ENCODE peak calls at places on chromosomes 5 and 9, in nine cellular contexts. One of them, this sample, is unnamed.

GRCh38 chr5:134647750-134648424 is 698 bp upstream of the SEC24A start:
- DNase-seq in ovary: no peak
- DNase-seq in cardiac muscle cell: no peak
- DNase-seq in cardiac fibroblast: peak
- DNase-seq in kidney: peak
- DNase-seq in heart right ventricle: no peak
- DNase-seq in WERI-Rb-1: no peak
- DNase-seq in stomach: no peak
- DNase-seq in prostate gland: no peak
- DNase-seq in this sample: no peak

GRCh38 chr9:93205045-93205768 is 21.3 kb downstream of the WNK2 start:
- DNase-seq in ovary: peak
- DNase-seq in cardiac muscle cell: peak
- DNase-seq in cardiac fibroblast: peak
- DNase-seq in kidney: peak
- DNase-seq in heart right ventricle: peak
- DNase-seq in WERI-Rb-1: peak
- DNase-seq in stomach: peak
- DNase-seq in prostate gland: peak
- DNase-seq in this sample: no peak

GRCh38 chr9:93905473-93906133 is 49.6 kb downstream of the BARX1 start:
- DNase-seq in ovary: no peak
- DNase-seq in cardiac muscle cell: no peak
- DNase-seq in cardiac fibroblast: no peak
- DNase-seq in kidney: no peak
- DNase-seq in heart right ventricle: no peak
- DNase-seq in WERI-Rb-1: no peak
- DNase-seq in stomach: no peak
- DNase-seq in prostate gland: no peak
- DNase-seq in this sample: no peak

GRCh38 chr5:91288117-91288516 is 95.0 kb downstream of the ARRDC3 start:
- DNase-seq in ovary: no peak
- DNase-seq in cardiac muscle cell: no peak
- DNase-seq in cardiac fibroblast: peak
- DNase-seq in kidney: no peak
- DNase-seq in heart right ventricle: no peak
- DNase-seq in WERI-Rb-1: no peak
- DNase-seq in stomach: no peak
- DNase-seq in prostate gland: no peak
- DNase-seq in this sample: no peak

GRCh38 chr9:13113201-13113600 is 166.3 kb downstream of the MPDZ start:
- DNase-seq in ovary: no peak
- DNase-seq in cardiac muscle cell: no peak
- DNase-seq in cardiac fibroblast: peak
- DNase-seq in kidney: no peak
- DNase-seq in heart right ventricle: no peak
- DNase-seq in WERI-Rb-1: no peak
- DNase-seq in stomach: no peak
- DNase-seq in prostate gland: no peak
- DNase-seq in this sample: no peak

GRCh38 chr9:110040788-110041187 is 167.2 kb downstream of the C9orf152 start:
- DNase-seq in ovary: no peak
- DNase-seq in cardiac muscle cell: no peak
- DNase-seq in cardiac fibroblast: peak
- DNase-seq in kidney: no peak
- DNase-seq in heart right ventricle: no peak
- DNase-seq in WERI-Rb-1: no peak
- DNase-seq in stomach: no peak
- DNase-seq in prostate gland: no peak
- DNase-seq in this sample: no peak

GRCh38 chr5:141681695-141682641 is at the start of gene ARAP3:
- DNase-seq in ovary: peak
- DNase-seq in cardiac muscle cell: peak
- DNase-seq in cardiac fibroblast: peak
- DNase-seq in kidney: peak
- DNase-seq in heart right ventricle: peak
- DNase-seq in WERI-Rb-1: peak
- DNase-seq in stomach: peak
- DNase-seq in prostate gland: peak
- DNase-seq in this sample: peak

GRCh38 chr5:35856186-35857003 is at the start of gene IL7R:
- DNase-seq in ovary: no peak
- DNase-seq in cardiac muscle cell: no peak
- DNase-seq in cardiac fibroblast: no peak
- DNase-seq in kidney: no peak
- DNase-seq in heart right ventricle: no peak
- DNase-seq in WERI-Rb-1: no peak
- DNase-seq in stomach: no peak
- DNase-seq in prostate gland: no peak
- DNase-seq in this sample: no peak

GRCh38 chr5:72501475-72501874 is 5.7 kb downstream of the ZNF366 start:
- DNase-seq in ovary: no peak
- DNase-seq in cardiac muscle cell: no peak
- DNase-seq in cardiac fibroblast: no peak
- DNase-seq in kidney: no peak
- DNase-seq in heart right ventricle: no peak
- DNase-seq in WERI-Rb-1: no peak
- DNase-seq in stomach: no peak
- DNase-seq in prostate gland: no peak
- DNase-seq in this sample: no peak

GRCh38 chr5:83000922-83001321 is 76.3 kb downstream of the TMEM167A start:
- DNase-seq in ovary: no peak
- DNase-seq in cardiac muscle cell: no peak
- DNase-seq in cardiac fibroblast: no peak
- DNase-seq in kidney: no peak
- DNase-seq in heart right ventricle: no peak
- DNase-seq in WERI-Rb-1: no peak
- DNase-seq in stomach: no peak
- DNase-seq in prostate gland: no peak
- DNase-seq in this sample: no peak

GRCh38 chr9:134304306-134304705 is 21.9 kb upstream of the RXRA start:
- DNase-seq in ovary: peak
- DNase-seq in cardiac muscle cell: no peak
- DNase-seq in cardiac fibroblast: no peak
- DNase-seq in kidney: peak
- DNase-seq in heart right ventricle: peak
- DNase-seq in WERI-Rb-1: no peak
- DNase-seq in stomach: no peak
- DNase-seq in prostate gland: no peak
- DNase-seq in this sample: no peak

GRCh38 chr5:113250341-113250953 is 184.3 kb downstream of the TSSK1B start:
- DNase-seq in ovary: peak
- DNase-seq in cardiac muscle cell: peak
- DNase-seq in cardiac fibroblast: peak
- DNase-seq in kidney: peak
- DNase-seq in heart right ventricle: no peak
- DNase-seq in WERI-Rb-1: no peak
- DNase-seq in stomach: peak
- DNase-seq in prostate gland: no peak
- DNase-seq in this sample: no peak

GRCh38 chr5:155953335-155953734 is 373.6 kb upstream of the SGCD start:
- DNase-seq in ovary: no peak
- DNase-seq in cardiac muscle cell: peak
- DNase-seq in cardiac fibroblast: no peak
- DNase-seq in kidney: no peak
- DNase-seq in heart right ventricle: no peak
- DNase-seq in WERI-Rb-1: no peak
- DNase-seq in stomach: no peak
- DNase-seq in prostate gland: no peak
- DNase-seq in this sample: no peak

GRCh38 chr9:77756449-77756848 is 108.3 kb upstream of the GNA14 start:
- DNase-seq in ovary: no peak
- DNase-seq in cardiac muscle cell: no peak
- DNase-seq in cardiac fibroblast: peak
- DNase-seq in kidney: no peak
- DNase-seq in heart right ventricle: no peak
- DNase-seq in WERI-Rb-1: no peak
- DNase-seq in stomach: no peak
- DNase-seq in prostate gland: no peak
- DNase-seq in this sample: no peak
- TF ChIP-seq CTCF in ovary: no peak
- TF ChIP-seq CTCF in cardiac muscle cell: no peak
- TF ChIP-seq CTCF in cardiac fibroblast: no peak
- TF ChIP-seq CTCF in kidney: no peak
- TF ChIP-seq CTCF in heart right ventricle: no peak
- TF ChIP-seq CTCF in WERI-Rb-1: no peak
- TF ChIP-seq CTCF in stomach: no peak
- TF ChIP-seq CTCF in prostate gland: no peak
- TF ChIP-seq CTCF in this sample: no peak

GRCh38 chr9:129007766-129008468 is 20.2 kb downstream of the SH3GLB2 start:
- DNase-seq in ovary: no peak
- DNase-seq in cardiac muscle cell: no peak
- DNase-seq in cardiac fibroblast: no peak
- DNase-seq in kidney: peak
- DNase-seq in heart right ventricle: no peak
- DNase-seq in WERI-Rb-1: no peak
- DNase-seq in stomach: no peak
- DNase-seq in prostate gland: no peak
- DNase-seq in this sample: no peak

GRCh38 chr9:129008469-129008965 is 19.6 kb downstream of the SH3GLB2 start:
- DNase-seq in ovary: no peak
- DNase-seq in cardiac muscle cell: no peak
- DNase-seq in cardiac fibroblast: no peak
- DNase-seq in kidney: peak
- DNase-seq in heart right ventricle: no peak
- DNase-seq in WERI-Rb-1: no peak
- DNase-seq in stomach: no peak
- DNase-seq in prostate gland: no peak
- DNase-seq in this sample: no peak

GRCh38 chr9:129006328-129007034 is 21.6 kb downstream of the SH3GLB2 start:
- DNase-seq in ovary: peak
- DNase-seq in cardiac muscle cell: peak
- DNase-seq in cardiac fibroblast: peak
- DNase-seq in kidney: peak
- DNase-seq in heart right ventricle: peak
- DNase-seq in WERI-Rb-1: peak
- DNase-seq in stomach: peak
- DNase-seq in prostate gland: peak
- DNase-seq in this sample: peak

GRCh38 chr9:129005336-129005997 is 22.7 kb downstream of the SH3GLB2 start:
- DNase-seq in ovary: no peak
- DNase-seq in cardiac muscle cell: no peak
- DNase-seq in cardiac fibroblast: no peak
- DNase-seq in kidney: peak
- DNase-seq in heart right ventricle: no peak
- DNase-seq in WERI-Rb-1: peak
- DNase-seq in stomach: no peak
- DNase-seq in prostate gland: no peak
- DNase-seq in this sample: no peak

GRCh38 chr9:129007035-129007765 is 20.9 kb downstream of the SH3GLB2 start:
- DNase-seq in ovary: peak
- DNase-seq in cardiac muscle cell: peak
- DNase-seq in cardiac fibroblast: no peak
- DNase-seq in kidney: peak
- DNase-seq in heart right ventricle: peak
- DNase-seq in WERI-Rb-1: no peak
- DNase-seq in stomach: no peak
- DNase-seq in prostate gland: no peak
- DNase-seq in this sample: no peak
- TF ChIP-seq CTCF in ovary: no peak
- TF ChIP-seq CTCF in cardiac muscle cell: no peak
- TF ChIP-seq CTCF in cardiac fibroblast: no peak
- TF ChIP-seq CTCF in kidney: no peak
- TF ChIP-seq CTCF in heart right ventricle: no peak
- TF ChIP-seq CTCF in WERI-Rb-1: no peak
- TF ChIP-seq CTCF in stomach: no peak
- TF ChIP-seq CTCF in prostate gland: no peak
- TF ChIP-seq CTCF in this sample: no peak

GRCh38 chr5:78133423-78133822 is 161.1 kb downstream of the AP3B1 start:
- DNase-seq in ovary: no peak
- DNase-seq in cardiac muscle cell: no peak
- DNase-seq in cardiac fibroblast: no peak
- DNase-seq in kidney: no peak
- DNase-seq in heart right ventricle: no peak
- DNase-seq in WERI-Rb-1: no peak
- DNase-seq in stomach: no peak
- DNase-seq in prostate gland: no peak
- DNase-seq in this sample: no peak

GRCh38 chr5:78129632-78130031 is 164.9 kb downstream of the AP3B1 start:
- DNase-seq in ovary: no peak
- DNase-seq in cardiac muscle cell: no peak
- DNase-seq in cardiac fibroblast: no peak
- DNase-seq in kidney: no peak
- DNase-seq in heart right ventricle: no peak
- DNase-seq in WERI-Rb-1: no peak
- DNase-seq in stomach: no peak
- DNase-seq in prostate gland: no peak
- DNase-seq in this sample: no peak

GRCh38 chr5:78132507-78132906 is 162.0 kb downstream of the AP3B1 start:
- DNase-seq in ovary: no peak
- DNase-seq in cardiac muscle cell: no peak
- DNase-seq in cardiac fibroblast: no peak
- DNase-seq in kidney: no peak
- DNase-seq in heart right ventricle: no peak
- DNase-seq in WERI-Rb-1: no peak
- DNase-seq in stomach: no peak
- DNase-seq in prostate gland: no peak
- DNase-seq in this sample: no peak

DNA sequence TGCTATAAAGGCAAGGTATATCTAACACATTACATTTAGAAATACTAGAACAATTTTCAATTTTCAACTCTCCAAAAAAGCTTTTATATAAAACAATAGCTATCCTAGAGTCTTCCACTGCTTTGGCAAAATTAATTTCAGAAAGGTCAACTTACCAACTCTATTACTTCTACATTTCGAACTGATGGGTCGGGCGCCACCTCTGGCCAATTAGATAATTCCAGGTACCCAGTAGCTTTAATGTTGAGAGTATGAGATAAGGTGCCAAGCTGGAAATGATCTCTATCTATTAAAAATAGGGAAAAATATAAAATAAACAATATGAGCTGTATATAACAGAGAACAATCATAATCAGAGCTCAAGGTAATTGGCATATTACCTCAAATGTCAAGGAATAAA is 166.6 kb downstream of the AP3B1 start:
- DNase-seq in ovary: no peak
- DNase-seq in cardiac muscle cell: peak
- DNase-seq in cardiac fibroblast: no peak
- DNase-seq in kidney: no peak
- DNase-seq in heart right ventricle: no peak
- DNase-seq in WERI-Rb-1: no peak
- DNase-seq in stomach: no peak
- DNase-seq in prostate gland: no peak
- DNase-seq in this sample: no peak
- TF ChIP-seq CTCF in ovary: no peak
- TF ChIP-seq CTCF in cardiac muscle cell: no peak
- TF ChIP-seq CTCF in cardiac fibroblast: peak
- TF ChIP-seq CTCF in kidney: no peak
- TF ChIP-seq CTCF in heart right ventricle: no peak
- TF ChIP-seq CTCF in WERI-Rb-1: no peak
- TF ChIP-seq CTCF in stomach: no peak
- TF ChIP-seq CTCF in prostate gland: no peak
- TF ChIP-seq CTCF in this sample: peak

DNA sequence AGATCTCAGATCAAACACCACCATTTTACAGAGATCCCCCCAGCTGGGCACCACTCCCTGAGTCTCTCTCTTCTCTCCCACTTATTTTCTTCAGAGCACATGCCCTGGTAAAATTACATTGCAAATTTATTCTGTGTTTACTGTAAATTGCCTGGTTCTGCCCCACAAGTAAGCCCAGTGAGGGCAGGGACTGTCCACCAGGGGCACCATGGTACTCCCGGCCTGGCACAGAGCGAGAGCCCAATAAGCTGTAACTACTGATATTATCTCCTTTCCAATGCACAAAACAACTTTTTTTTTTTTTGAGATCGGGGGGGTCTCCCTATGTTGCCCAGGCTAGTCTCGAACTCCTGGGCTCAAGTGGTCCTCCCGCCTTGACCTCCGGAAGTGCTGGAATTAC is 123.0 kb downstream of the PAX5 start:
- DNase-seq in ovary: no peak
- DNase-seq in cardiac muscle cell: no peak
- DNase-seq in cardiac fibroblast: no peak
- DNase-seq in kidney: no peak
- DNase-seq in heart right ventricle: no peak
- DNase-seq in WERI-Rb-1: no peak
- DNase-seq in stomach: no peak
- DNase-seq in prostate gland: no peak
- DNase-seq in this sample: no peak
- TF ChIP-seq CTCF in ovary: no peak
- TF ChIP-seq CTCF in cardiac muscle cell: peak
- TF ChIP-seq CTCF in cardiac fibroblast: no peak
- TF ChIP-seq CTCF in kidney: no peak
- TF ChIP-seq CTCF in heart right ventricle: no peak
- TF ChIP-seq CTCF in WERI-Rb-1: no peak
- TF ChIP-seq CTCF in stomach: no peak
- TF ChIP-seq CTCF in prostate gland: no peak
- TF ChIP-seq CTCF in this sample: no peak

This sample was measured in progenitor cell of endocrine pancreas.